ENCODE peak calls at places on chromosomes 2 and 18, in five cellular contexts. One of them, this sample, is unnamed.

GRCh38 chr2:218291934-218292699 is at the start of gene TMBIM1:
- DNase-seq in GM12878: no peak
- DNase-seq in K562: peak; percentile 86
- DNase-seq in HepG2: peak; percentile 72
- DNase-seq in A549: peak; percentile 69
- DNase-seq in this sample: peak; percentile 86

GRCh38 chr2:9191044-9191481 is 15.5 kb upstream of the ASAP2 start:
- DNase-seq in A549: peak; percentile 39
- DNase-seq in K562: no peak
- DNase-seq in HepG2: peak; percentile 82
- DNase-seq in GM12878: no peak
- DNase-seq in this sample: peak; percentile 59

GRCh38 chr2:39547811-39548719 is 111.0 kb upstream of the MAP4K3 start:
- DNase-seq in K562: no peak
- DNase-seq in HepG2: no peak
- DNase-seq in A549: peak; percentile 29
- DNase-seq in GM12878: no peak
- DNase-seq in this sample: no peak

GRCh38 chr2:230794472-230794871 is 70.3 kb upstream of the ITM2C start:
- DNase-seq in K562: no peak
- DNase-seq in HepG2: no peak
- DNase-seq in A549: no peak
- DNase-seq in GM12878: no peak
- DNase-seq in this sample: peak; percentile 42

GRCh38 chr2:88857951-88858406 is 166.5 kb downstream of the RPIA start:
- DNase-seq in A549: peak; percentile 6
- DNase-seq in HepG2: no peak
- DNase-seq in GM12878: no peak
- DNase-seq in K562: no peak
- DNase-seq in this sample: peak; percentile 46

GRCh38 chr2:240277073-240277806 is 136.8 kb upstream of the OTOS start:
- DNase-seq in A549: no peak
- DNase-seq in GM12878: no peak
- DNase-seq in K562: no peak
- DNase-seq in HepG2: no peak
- DNase-seq in this sample: no peak

GRCh38 chr18:51957001-51957400 is 383.0 kb upstream of the DCC start:
- DNase-seq in GM12878: no peak
- DNase-seq in HepG2: no peak
- DNase-seq in K562: no peak
- DNase-seq in A549: no peak
- DNase-seq in this sample: peak; percentile 55

GRCh38 chr2:9552491-9553178 is 3.0 kb downstream of the ADAM17 start:
- DNase-seq in HepG2: no peak
- DNase-seq in K562: peak; percentile 44
- DNase-seq in GM12878: no peak
- DNase-seq in A549: peak; percentile 78
- DNase-seq in this sample: no peak

GRCh38 chr2:27040282-27040681 is 7.5 kb downstream of the TMEM214 start:
- DNase-seq in K562: no peak
- DNase-seq in HepG2: no peak
- DNase-seq in GM12878: no peak
- DNase-seq in A549: no peak
- DNase-seq in this sample: no peak

GRCh38 chr18:5294618-5295230 is 802 bp downstream of the ZBTB14 start:
- DNase-seq in K562: peak; percentile 13
- DNase-seq in A549: peak; percentile 44
- DNase-seq in HepG2: peak; percentile 27
- DNase-seq in GM12878: no peak
- DNase-seq in this sample: peak; percentile 72

GRCh38 chr2:12915792-12916191 is 199.1 kb downstream of the TRIB2 start:
- DNase-seq in K562: no peak
- DNase-seq in GM12878: no peak
- DNase-seq in HepG2: no peak
- DNase-seq in A549: no peak
- DNase-seq in this sample: no peak

GRCh38 chr2:161414385-161415040 is 1.6 kb upstream of the TBR1 start:
- DNase-seq in K562: peak; percentile 32
- DNase-seq in GM12878: no peak
- DNase-seq in A549: peak; percentile 47
- DNase-seq in HepG2: peak; percentile 23
- DNase-seq in this sample: peak; percentile 77

GRCh38 chr2:39516347-39517101 is 79.4 kb upstream of the MAP4K3 start:
- DNase-seq in HepG2: peak; percentile 85
- DNase-seq in GM12878: no peak
- DNase-seq in A549: no peak
- DNase-seq in K562: no peak
- DNase-seq in this sample: peak; percentile 82

GRCh38 chr18:32249147-32249546 is 59.3 kb downstream of the MEP1B start:
- DNase-seq in K562: no peak
- DNase-seq in GM12878: no peak
- DNase-seq in A549: no peak
- DNase-seq in HepG2: no peak
- DNase-seq in this sample: no peak

GRCh38 chr2:74538881-74539339 is 9.2 kb downstream of the HTRA2 start:
- DNase-seq in A549: no peak
- DNase-seq in K562: no peak
- DNase-seq in HepG2: no peak
- DNase-seq in GM12878: peak; percentile 40
- DNase-seq in this sample: no peak

GRCh38 chr2:219109468-219109867 is 48.7 kb upstream of the IHH start:
- DNase-seq in HepG2: no peak
- DNase-seq in K562: no peak
- DNase-seq in GM12878: no peak
- DNase-seq in A549: no peak
- DNase-seq in this sample: peak; percentile 84

GRCh38 chr18:28794459-28795245 is 617.7 kb upstream of the CDH2 start:
- DNase-seq in K562: no peak
- DNase-seq in GM12878: no peak
- DNase-seq in A549: peak; percentile 5
- DNase-seq in HepG2: no peak
- DNase-seq in this sample: no peak

GRCh38 chr18:23641937-23642666 is 20.6 kb downstream of the ANKRD29 start:
- DNase-seq in K562: no peak
- DNase-seq in HepG2: no peak
- DNase-seq in GM12878: no peak
- DNase-seq in A549: no peak
- DNase-seq in this sample: peak; percentile 28

GRCh38 chr2:8481463-8482009 is 200.3 kb upstream of the ID2 start:
- DNase-seq in A549: no peak
- DNase-seq in HepG2: no peak
- DNase-seq in GM12878: peak; percentile 85
- DNase-seq in K562: no peak
- DNase-seq in this sample: no peak

GRCh38 chr2:238855891-238856580 is 8.2 kb downstream of the TWIST2 start:
- DNase-seq in K562: no peak
- DNase-seq in HepG2: no peak
- DNase-seq in GM12878: no peak
- DNase-seq in A549: no peak
- DNase-seq in this sample: no peak

GRCh38 chr2:10537522-10538195 is 89.5 kb upstream of the ODC1 start:
- DNase-seq in A549: no peak
- DNase-seq in K562: no peak
- DNase-seq in GM12878: no peak
- DNase-seq in HepG2: no peak
- DNase-seq in this sample: no peak

GRCh38 chr2:9091819-9092218 is 88.3 kb upstream of the MBOAT2 start:
- DNase-seq in HepG2: no peak
- DNase-seq in K562: no peak
- DNase-seq in A549: no peak
- DNase-seq in GM12878: no peak
- DNase-seq in this sample: no peak

GRCh38 chr18:36442717-36443116 is 145.2 kb downstream of the FHOD3 start:
- DNase-seq in A549: no peak
- DNase-seq in GM12878: no peak
- DNase-seq in K562: no peak
- DNase-seq in HepG2: no peak
- DNase-seq in this sample: no peak

GRCh38 chr2:189002079-189002478 is 27.9 kb downstream of the COL3A1 start:
- DNase-seq in A549: peak; percentile 80
- DNase-seq in HepG2: no peak
- DNase-seq in K562: no peak
- DNase-seq in GM12878: no peak
- DNase-seq in this sample: no peak

GRCh38 chr18:468841-469796 is 31.4 kb downstream of the COLEC12 start:
- DNase-seq in HepG2: peak; percentile 16
- DNase-seq in A549: no peak
- DNase-seq in GM12878: no peak
- DNase-seq in K562: no peak
- DNase-seq in this sample: no peak

GRCh38 chr18:70232251-70232650 is 26.8 kb upstream of the RTTN start:
- DNase-seq in K562: no peak
- DNase-seq in A549: no peak
- DNase-seq in HepG2: no peak
- DNase-seq in GM12878: no peak
- DNase-seq in this sample: no peak

GRCh38 chr18:1585881-1586488 is 681.3 kb downstream of the ADCYAP1 start:
- DNase-seq in K562: peak; percentile 23
- DNase-seq in HepG2: peak; percentile 20
- DNase-seq in GM12878: peak; percentile 4
- DNase-seq in A549: peak; percentile 13
- DNase-seq in this sample: peak; percentile 80

GRCh38 chr2:152062130-152063091 is 36.4 kb downstream of the CACNB4 start:
- DNase-seq in HepG2: no peak
- DNase-seq in A549: peak; percentile 35
- DNase-seq in K562: no peak
- DNase-seq in GM12878: no peak
- DNase-seq in this sample: no peak

GRCh38 chr18:74376523-74376922 is 60.9 kb downstream of the C18orf63 start:
- DNase-seq in A549: no peak
- DNase-seq in K562: no peak
- DNase-seq in HepG2: no peak
- DNase-seq in GM12878: no peak
- DNase-seq in this sample: no peak

GRCh38 chr2:3960106-3960505 is 256.7 kb downstream of the DCDC2C start:
- DNase-seq in GM12878: no peak
- DNase-seq in HepG2: no peak
- DNase-seq in K562: no peak
- DNase-seq in A549: peak; percentile 16
- DNase-seq in this sample: no peak
- TF ChIP-seq JUNB in GM12878: no peak
- TF ChIP-seq JUNB in HepG2: no peak
- TF ChIP-seq JUNB in K562: no peak
- TF ChIP-seq JUNB in A549: no peak
- TF ChIP-seq JUNB in this sample: no peak

GRCh38 chr2:178306351-178307073 is 112.2 kb downstream of the OSBPL6 start:
- DNase-seq in HepG2: peak; percentile 62
- DNase-seq in A549: peak; percentile 62
- DNase-seq in GM12878: peak; percentile 31
- DNase-seq in K562: peak; percentile 47
- DNase-seq in this sample: peak; percentile 84
- TF ChIP-seq CTCF in HepG2: peak; percentile 87
- TF ChIP-seq CTCF in A549: peak; percentile 46
- TF ChIP-seq CTCF in GM12878: peak; percentile 82
- TF ChIP-seq CTCF in K562: peak; percentile 90
- TF ChIP-seq CTCF in this sample: peak; percentile 88

DNA sequence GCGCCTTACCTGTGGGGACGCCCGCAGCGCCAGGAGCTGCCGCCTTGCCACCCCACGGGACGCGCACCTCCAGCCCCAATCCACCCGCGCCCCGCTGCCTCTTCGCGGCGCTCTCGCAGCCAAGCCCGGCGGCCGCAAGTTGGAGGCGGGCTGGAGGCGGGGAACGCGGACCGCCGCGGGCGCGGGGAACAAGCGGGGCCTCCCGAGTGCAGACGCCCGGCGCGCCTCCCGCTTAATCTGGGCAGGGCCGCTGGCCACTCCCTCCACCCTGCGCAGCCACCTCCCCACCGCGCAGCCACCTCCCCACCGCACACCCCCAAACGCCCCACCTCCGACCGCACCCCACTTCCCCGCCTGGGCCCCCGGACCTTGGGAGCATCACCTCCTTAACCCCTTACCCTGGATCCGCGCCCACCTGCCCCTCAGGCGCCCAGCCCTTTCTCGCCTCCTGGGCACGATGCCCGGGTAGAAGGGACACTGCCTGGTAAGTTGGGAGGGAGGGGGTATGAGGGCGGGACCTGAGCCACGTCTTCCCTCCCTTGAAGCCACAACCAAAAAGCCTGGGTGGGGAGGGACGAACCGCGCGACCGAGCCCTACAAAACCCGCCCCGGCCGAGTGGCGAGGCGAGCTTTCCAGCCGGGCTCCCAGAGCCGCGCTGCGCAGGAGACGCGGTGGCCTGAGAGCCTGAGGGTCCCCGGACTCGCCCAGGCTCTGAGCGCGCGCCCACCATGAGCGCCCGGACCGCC is at the start of the genes COL4A3 and COL4A4:
- DNase-seq in HepG2: no peak
- DNase-seq in A549: peak; percentile 73
- DNase-seq in GM12878: no peak
- DNase-seq in K562: no peak
- DNase-seq in this sample: peak; percentile 76
- TF ChIP-seq JUNB in HepG2: no peak
- TF ChIP-seq JUNB in A549: no peak
- TF ChIP-seq JUNB in GM12878: no peak
- TF ChIP-seq JUNB in K562: no peak
- TF ChIP-seq JUNB in this sample: no peak

GRCh38 chr2:4635289-4635688 is 931.9 kb downstream of the DCDC2C start:
- DNase-seq in A549: no peak
- DNase-seq in K562: no peak
- DNase-seq in GM12878: no peak
- DNase-seq in HepG2: no peak
- DNase-seq in this sample: no peak
- TF ChIP-seq CTCF in A549: no peak
- TF ChIP-seq CTCF in K562: no peak
- TF ChIP-seq CTCF in GM12878: no peak
- TF ChIP-seq CTCF in HepG2: no peak
- TF ChIP-seq CTCF in this sample: no peak

GRCh38 chr18:77990131-77990530 is 740.5 kb downstream of the GALR1 start:
- DNase-seq in GM12878: no peak
- DNase-seq in K562: no peak
- DNase-seq in HepG2: no peak
- DNase-seq in A549: no peak
- DNase-seq in this sample: no peak
- TF ChIP-seq JUNB in GM12878: no peak
- TF ChIP-seq JUNB in K562: no peak
- TF ChIP-seq JUNB in HepG2: no peak
- TF ChIP-seq JUNB in A549: no peak
- TF ChIP-seq JUNB in this sample: no peak

DNA sequence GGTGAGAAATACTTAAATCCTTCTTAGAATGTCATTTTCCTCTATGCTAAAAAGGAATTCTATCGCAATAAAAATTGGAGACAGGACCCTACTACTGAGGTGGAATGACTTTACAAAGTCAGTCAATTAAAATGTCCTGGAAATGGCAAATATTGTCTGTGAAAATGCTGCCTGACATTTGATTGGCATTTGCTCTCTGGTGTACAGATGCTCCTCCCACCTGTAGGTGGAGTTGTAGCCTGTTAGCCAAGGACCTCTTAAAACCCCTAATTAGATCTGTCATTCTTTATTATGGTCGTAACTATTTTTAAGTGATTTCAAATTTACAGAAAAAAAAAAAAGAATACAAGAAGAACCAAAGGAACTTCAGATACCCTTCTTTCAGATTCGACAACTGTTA is 393.1 kb upstream of the KLHL29 start:
- DNase-seq in A549: no peak
- DNase-seq in K562: no peak
- DNase-seq in GM12878: no peak
- DNase-seq in HepG2: no peak
- DNase-seq in this sample: peak; percentile 11
- TF ChIP-seq CTCF in A549: no peak
- TF ChIP-seq CTCF in K562: no peak
- TF ChIP-seq CTCF in GM12878: no peak
- TF ChIP-seq CTCF in HepG2: no peak
- TF ChIP-seq CTCF in this sample: peak; percentile 40

GRCh38 chr2:241933175-241933911 is 63.8 kb downstream of the RTP5 start:
- DNase-seq in K562: no peak
- DNase-seq in GM12878: no peak
- DNase-seq in A549: no peak
- DNase-seq in HepG2: no peak
- DNase-seq in this sample: no peak
- TF ChIP-seq JUNB in K562: no peak
- TF ChIP-seq JUNB in GM12878: no peak
- TF ChIP-seq JUNB in A549: no peak
- TF ChIP-seq JUNB in HepG2: no peak
- TF ChIP-seq JUNB in this sample: no peak